ENCODE peak calls at places on chromosomes 2 and 18, in six cellular contexts. O is suprapubic skin, M is tibial artery, C is right atrium auricular region, A is IMR-90, T is endothelial cell of umbilical vein. Y is an unnamed sample.

GRCh38 chr2:222439692-222440091 is 15.3 kb downstream of the SGPP2 start:
- DNase-seq in O (no peak), M (no peak), C (no peak), A (no peak), T (no peak), Y (peak; percentile 64)

GRCh38 chr18:78448106-78448505 is 531.5 kb upstream of the SALL3 start:
- DNase-seq in O (no peak), M (no peak), C (no peak), A (no peak), T (no peak), Y (peak; percentile 66)

GRCh38 chr2:13745324-13745723 is 887.2 kb upstream of the LRATD1 start:
- DNase-seq in O (no peak), M (no peak), C (no peak), A (no peak), T (no peak), Y (no peak)

GRCh38 chr18:79413426-79413825 is 17.7 kb downstream of the NFATC1 start:
- DNase-seq in O (no peak), M (no peak), C (no peak), A (no peak), T (no peak), Y (no peak)

GRCh38 chr18:36702398-36703010 is 126.3 kb downstream of the TPGS2 start:
- DNase-seq in O (no peak), M (peak; percentile 72), C (no peak), A (no peak), T (no peak), Y (no peak)

GRCh38 chr2:126799306-126799705 is 99.4 kb upstream of the TEX51 start:
- DNase-seq in O (no peak), M (no peak), C (no peak), A (no peak), T (no peak), Y (no peak)

GRCh38 chr2:216563646-216564045 is 65.0 kb downstream of the RPL37A start:
- DNase-seq in O (no peak), M (no peak), C (no peak), A (no peak), T (no peak), Y (no peak)

GRCh38 chr18:71209944-71210343 is 921.1 kb downstream of the SOCS6 start:
- DNase-seq in O (no peak), M (no peak), C (no peak), A (no peak), T (peak; percentile 90), Y (no peak)

GRCh38 chr2:29014811-29015414 is 33.8 kb downstream of the TOGARAM2 start:
- DNase-seq in O (no peak), M (no peak), C (peak; percentile 72), A (peak; percentile 57), T (no peak), Y (peak; percentile 58)

GRCh38 chr2:165239230-165239629 is at the start of gene SCN2A:
- DNase-seq in O (no peak), M (no peak), C (no peak), A (peak; percentile 49), T (peak; percentile 60), Y (peak; percentile 20)

GRCh38 chr2:119544075-119545031 is at the start of gene CFAP221:
- DNase-seq in O (no peak), M (peak; percentile 30), C (no peak), A (peak; percentile 28), T (peak; percentile 78), Y (peak; percentile 78)

GRCh38 chr2:105796131-105796638 is 51.5 kb downstream of the NCK2 start:
- DNase-seq in O (no peak), M (no peak), C (no peak), A (no peak), T (no peak), Y (peak; percentile 34)

GRCh38 chr2:112216158-112216557 is 38.7 kb downstream of the ZC3H8 start:
- DNase-seq in O (no peak), M (no peak), C (no peak), A (peak; percentile 18), T (peak; percentile 30), Y (peak; percentile 4)

GRCh38 chr2:239544846-239545465 is 144.1 kb upstream of the HDAC4 start:
- DNase-seq in O (peak; percentile 60), M (no peak), C (no peak), A (no peak), T (no peak), Y (no peak)

GRCh38 chr2:9655441-9656269 is 24.9 kb upstream of the YWHAQ start:
- DNase-seq in O (no peak), M (no peak), C (no peak), A (peak; percentile 94), T (peak; percentile 71), Y (no peak)

GRCh38 chr2:84458436-84459027 is 548 bp downstream of the SUCLG1 start:
- DNase-seq in O (no peak), M (peak; percentile 26), C (no peak), A (peak; percentile 12), T (peak; percentile 30), Y (peak; percentile 33)

GRCh38 chr2:17171446-17172049 is 346.7 kb downstream of the RAD51AP2 start:
- DNase-seq in O (no peak), M (no peak), C (no peak), A (peak; percentile 23), T (no peak), Y (peak; percentile 13)

GRCh38 chr2:64189167-64189566 is 44.9 kb upstream of the PELI1 start:
- DNase-seq in O (no peak), M (no peak), C (no peak), A (no peak), T (no peak), Y (no peak)

GRCh38 chr2:80461505-80462197 is 157.1 kb upstream of the LRRTM1 start:
- DNase-seq in O (no peak), M (no peak), C (no peak), A (no peak), T (no peak), Y (no peak)

GRCh38 chr2:191677091-191677645 is 768 bp upstream of the NABP1 start:
- DNase-seq in O (no peak), M (peak; percentile 59), C (peak; percentile 75), A (peak; percentile 93), T (peak; percentile 74), Y (peak; percentile 59)

GRCh38 chr2:224263571-224264043 is 138.3 kb downstream of the FAM124B start:
- DNase-seq in O (no peak), M (no peak), C (no peak), A (peak; percentile 63), T (no peak), Y (no peak)

GRCh38 chr18:3367491-3368091 is 82.4 kb upstream of the TGIF1 start:
- DNase-seq in O (no peak), M (no peak), C (no peak), A (peak; percentile 7), T (no peak), Y (no peak)

GRCh38 chr2:227389231-227389630 is 1.5 kb upstream of the SCYGR1 start:
- DNase-seq in O (no peak), M (no peak), C (no peak), A (no peak), T (no peak), Y (no peak)

GRCh38 chr2:232348936-232349335 is 29.6 kb upstream of the ALPP start:
- DNase-seq in O (peak; percentile 74), M (no peak), C (no peak), A (no peak), T (no peak), Y (peak; percentile 76)

GRCh38 chr2:62733546-62733945 is 28.0 kb downstream of the EHBP1 start:
- DNase-seq in O (no peak), M (no peak), C (no peak), A (no peak), T (no peak), Y (no peak)

GRCh38 chr2:55883829-55884228 is 39.8 kb downstream of the EFEMP1 start:
- DNase-seq in O (no peak), M (no peak), C (no peak), A (no peak), T (no peak), Y (no peak)

GRCh38 chr2:109455731-109456691 is 157.8 kb downstream of the SEPTIN10 start:
- DNase-seq in O (peak; percentile 69), M (peak; percentile 7), C (no peak), A (no peak), T (no peak), Y (no peak)

GRCh38 chr18:68148862-68149261 is 566.0 kb downstream of the TMX3 start:
- DNase-seq in O (no peak), M (no peak), C (no peak), A (no peak), T (no peak), Y (no peak)

GRCh38 chr18:24126155-24126947 is 12.5 kb upstream of the CABYR start:
- DNase-seq in O (no peak), M (no peak), C (no peak), A (peak; percentile 36), T (no peak), Y (no peak)

GRCh38 chr2:128611421-128612320 is 293.0 kb upstream of the HS6ST1 start:
- DNase-seq in O (peak; percentile 59), M (no peak), C (no peak), A (no peak), T (no peak), Y (no peak)

GRCh38 chr2:173955867-173956266 is 9.3 kb downstream of the SP3 start:
- DNase-seq in O (no peak), M (no peak), C (no peak), A (no peak), T (no peak), Y (no peak)
- H3K36me3 ChIP-seq in O (peaks cover 36% of the 10 kb centered on the region), M (peaks cover 15% of the 10 kb centered on the region), C (peaks cover 25% of the 10 kb centered on the region), A (peaks cover 22% of the 10 kb centered on the region), T (peaks cover 8% of the 10 kb centered on the region), Y (peaks cover 9% of the 10 kb centered on the region)

GRCh38 chr18:75824661-75825060 is 397.2 kb upstream of the SMIM21 start:
- DNase-seq in O (no peak), M (no peak), C (no peak), A (no peak), T (no peak), Y (no peak)
- H3K4me1 ChIP-seq in O (no peaks in the 10 kb centered on the region), M (no peaks in the 10 kb centered on the region), C (no peaks in the 10 kb centered on the region), A (no peaks in the 10 kb centered on the region), T (no peaks in the 10 kb centered on the region), Y (no peaks in the 10 kb centered on the region)

DNA sequence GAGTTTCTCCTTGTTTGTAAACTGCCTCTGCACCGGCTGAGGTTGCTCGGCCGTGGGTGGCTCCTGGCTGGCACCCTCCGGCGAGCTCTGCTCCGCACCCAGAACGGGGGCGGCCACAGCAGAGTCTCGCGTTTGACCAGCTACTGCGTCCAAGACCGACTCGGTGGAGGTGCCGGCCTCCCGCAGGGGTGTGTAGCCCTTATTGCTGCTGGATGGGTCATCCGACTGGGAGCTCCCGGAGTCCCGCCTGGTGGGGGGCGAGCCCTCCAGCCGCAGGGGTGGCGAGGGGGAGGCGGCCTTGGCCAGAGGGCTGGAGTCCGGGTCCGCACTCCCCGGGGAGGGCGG is 5.1 kb downstream of the TMEM200C start:
- DNase-seq in O (no peak), M (no peak), C (no peak), A (no peak), T (no peak), Y (no peak)
- H3K4me3 ChIP-seq in O (peak overlapping the region; percentile 64), M (peak overlapping the region; percentile 34), C (peak overlapping the region; percentile 57), A (no peak overlapping the region), T (no peak overlapping the region), Y (no peak overlapping the region)

GRCh38 chr18:51048190-51048589 is 18.2 kb downstream of the SMAD4 start:
- DNase-seq in O (no peak), M (no peak), C (no peak), A (no peak), T (no peak), Y (no peak)

GRCh38 chr18:51054764-51055163 is 24.8 kb downstream of the SMAD4 start:
- DNase-seq in O (no peak), M (no peak), C (no peak), A (peak; percentile 50), T (no peak), Y (no peak)

GRCh38 chr18:51051105-51051712 is 21.2 kb downstream of the SMAD4 start:
- DNase-seq in O (no peak), M (no peak), C (no peak), A (peak; percentile 65), T (peak; percentile 56), Y (peak; percentile 69)

GRCh38 chr18:51049137-51049536 is 19.1 kb downstream of the SMAD4 start:
- DNase-seq in O (no peak), M (no peak), C (no peak), A (no peak), T (no peak), Y (no peak)

GRCh38 chr18:51053822-51054221 is 23.8 kb downstream of the SMAD4 start:
- DNase-seq in O (no peak), M (no peak), C (no peak), A (no peak), T (no peak), Y (peak; percentile 59)
- H3K36me3 ChIP-seq in O (peaks cover 39% of the 10 kb centered on the region), M (peaks cover 22% of the 10 kb centered on the region), C (peaks cover 29% of the 10 kb centered on the region), A (peaks cover 10% of the 10 kb centered on the region), T (peaks cover 7% of the 10 kb centered on the region), Y (peaks cover 11% of the 10 kb centered on the region)